ENCODE peak calls at places on chromosomes 5 and 9, in four cellular contexts. One of them, this sample, is unnamed.

GRCh38 chr5:170252710-170253350 is 20.0 kb downstream of the C5orf58 start:
- DNase-seq in Right ventricle myocardium superior: no peak
- DNase-seq in activated CD8-positive, alpha-beta memory T cell treated with anti-CD3 and anti-CD28 coated beads, Interleukin-2, amount 50 U/mL, for 48 hours: no peak
- DNase-seq in SK-N-DZ: no peak
- DNase-seq in this sample: no peak

GRCh38 chr5:143349127-143349526 is 54.4 kb downstream of the NR3C1 start:
- DNase-seq in Right ventricle myocardium superior: no peak
- DNase-seq in SK-N-DZ: no peak
- DNase-seq in activated CD8-positive, alpha-beta memory T cell treated with anti-CD3 and anti-CD28 coated beads, Interleukin-2, amount 50 U/mL, for 48 hours: no peak
- DNase-seq in this sample: peak; percentile 30

GRCh38 chr5:28403846-28404245 is 1365.5 kb upstream of the CDH9 start:
- DNase-seq in Right ventricle myocardium superior: no peak
- DNase-seq in SK-N-DZ: no peak
- DNase-seq in activated CD8-positive, alpha-beta memory T cell treated with anti-CD3 and anti-CD28 coated beads, Interleukin-2, amount 50 U/mL, for 48 hours: no peak
- DNase-seq in this sample: peak; percentile 9

GRCh38 chr5:146538441-146538840 is 22.5 kb upstream of the GPR151 start:
- DNase-seq in Right ventricle myocardium superior: no peak
- DNase-seq in activated CD8-positive, alpha-beta memory T cell treated with anti-CD3 and anti-CD28 coated beads, Interleukin-2, amount 50 U/mL, for 48 hours: no peak
- DNase-seq in SK-N-DZ: no peak
- DNase-seq in this sample: no peak

GRCh38 chr5:54718647-54719046 is 201.1 kb downstream of the SNX18 start:
- DNase-seq in SK-N-DZ: no peak
- DNase-seq in Right ventricle myocardium superior: peak; percentile 71
- DNase-seq in activated CD8-positive, alpha-beta memory T cell treated with anti-CD3 and anti-CD28 coated beads, Interleukin-2, amount 50 U/mL, for 48 hours: no peak
- DNase-seq in this sample: peak; percentile 41

GRCh38 chr5:173452098-173452497 is 123.9 kb upstream of the STC2 start:
- DNase-seq in activated CD8-positive, alpha-beta memory T cell treated with anti-CD3 and anti-CD28 coated beads, Interleukin-2, amount 50 U/mL, for 48 hours: no peak
- DNase-seq in Right ventricle myocardium superior: no peak
- DNase-seq in SK-N-DZ: no peak
- DNase-seq in this sample: peak; percentile 87

GRCh38 chr5:139698461-139699146 is 50.5 kb downstream of the CXXC5 start:
- DNase-seq in SK-N-DZ: no peak
- DNase-seq in Right ventricle myocardium superior: peak; percentile 91
- DNase-seq in activated CD8-positive, alpha-beta memory T cell treated with anti-CD3 and anti-CD28 coated beads, Interleukin-2, amount 50 U/mL, for 48 hours: no peak
- DNase-seq in this sample: peak; percentile 89

GRCh38 chr9:132241840-132242620 is 80.2 kb downstream of the NTNG2 start:
- DNase-seq in SK-N-DZ: no peak
- DNase-seq in activated CD8-positive, alpha-beta memory T cell treated with anti-CD3 and anti-CD28 coated beads, Interleukin-2, amount 50 U/mL, for 48 hours: no peak
- DNase-seq in Right ventricle myocardium superior: peak; percentile 69
- DNase-seq in this sample: peak; percentile 18

GRCh38 chr9:99184073-99184426 is 37.7 kb downstream of the ALG2 start:
- DNase-seq in Right ventricle myocardium superior: peak; percentile 60
- DNase-seq in SK-N-DZ: no peak
- DNase-seq in activated CD8-positive, alpha-beta memory T cell treated with anti-CD3 and anti-CD28 coated beads, Interleukin-2, amount 50 U/mL, for 48 hours: peak; percentile 61
- DNase-seq in this sample: no peak

GRCh38 chr5:154923441-154924430 is 14.3 kb downstream of the GEMIN5 start:
- DNase-seq in SK-N-DZ: no peak
- DNase-seq in activated CD8-positive, alpha-beta memory T cell treated with anti-CD3 and anti-CD28 coated beads, Interleukin-2, amount 50 U/mL, for 48 hours: no peak
- DNase-seq in Right ventricle myocardium superior: no peak
- DNase-seq in this sample: peak; percentile 8

GRCh38 chr9:94946256-94946655 is 219.8 kb downstream of the AOPEP start:
- DNase-seq in SK-N-DZ: no peak
- DNase-seq in Right ventricle myocardium superior: no peak
- DNase-seq in activated CD8-positive, alpha-beta memory T cell treated with anti-CD3 and anti-CD28 coated beads, Interleukin-2, amount 50 U/mL, for 48 hours: no peak
- DNase-seq in this sample: no peak

GRCh38 chr9:1050125-1050895 is at the start of gene DMRT2:
- DNase-seq in Right ventricle myocardium superior: peak; percentile 92
- DNase-seq in SK-N-DZ: no peak
- DNase-seq in activated CD8-positive, alpha-beta memory T cell treated with anti-CD3 and anti-CD28 coated beads, Interleukin-2, amount 50 U/mL, for 48 hours: peak; percentile 69
- DNase-seq in this sample: peak; percentile 38

GRCh38 chr5:77232959-77233358 is 22.5 kb downstream of the PDE8B start:
- DNase-seq in SK-N-DZ: no peak
- DNase-seq in activated CD8-positive, alpha-beta memory T cell treated with anti-CD3 and anti-CD28 coated beads, Interleukin-2, amount 50 U/mL, for 48 hours: no peak
- DNase-seq in Right ventricle myocardium superior: no peak
- DNase-seq in this sample: peak; percentile 74

GRCh38 chr5:431001-431710 is 11.8 kb upstream of the EXOC3 start:
- DNase-seq in Right ventricle myocardium superior: peak; percentile 63
- DNase-seq in SK-N-DZ: peak; percentile 68
- DNase-seq in activated CD8-positive, alpha-beta memory T cell treated with anti-CD3 and anti-CD28 coated beads, Interleukin-2, amount 50 U/mL, for 48 hours: peak; percentile 77
- DNase-seq in this sample: peak; percentile 32

GRCh38 chr9:88574993-88575392 is 40.0 kb downstream of the NXNL2 start:
- DNase-seq in activated CD8-positive, alpha-beta memory T cell treated with anti-CD3 and anti-CD28 coated beads, Interleukin-2, amount 50 U/mL, for 48 hours: no peak
- DNase-seq in SK-N-DZ: no peak
- DNase-seq in Right ventricle myocardium superior: no peak
- DNase-seq in this sample: peak; percentile 58

GRCh38 chr5:135825373-135826220 is 8.9 kb upstream of the SLC25A48 start:
- DNase-seq in SK-N-DZ: no peak
- DNase-seq in activated CD8-positive, alpha-beta memory T cell treated with anti-CD3 and anti-CD28 coated beads, Interleukin-2, amount 50 U/mL, for 48 hours: no peak
- DNase-seq in Right ventricle myocardium superior: peak; percentile 13
- DNase-seq in this sample: no peak

GRCh38 chr9:105007143-105007542 is 79.2 kb upstream of the ABCA1 start:
- DNase-seq in activated CD8-positive, alpha-beta memory T cell treated with anti-CD3 and anti-CD28 coated beads, Interleukin-2, amount 50 U/mL, for 48 hours: no peak
- DNase-seq in Right ventricle myocardium superior: no peak
- DNase-seq in SK-N-DZ: no peak
- DNase-seq in this sample: peak; percentile 80